ENCODE peak calls at places on chromosome 12, in four cellular contexts. R is neuronal stem cell; Q is CD4-positive, CD25-positive, alpha-beta regulatory T cell; B is adipocyte. Z is an unnamed sample.

GRCh38 chr12:58919271-58920101 is 818 bp downstream of the LRIG3 start:
- DNase-seq in R (peak; percentile 41), Q (no peak), B (peak; percentile 65), Z (peak; percentile 32)

GRCh38 chr12:66602483-66603143 is 76.3 kb downstream of the GRIP1 start:
- DNase-seq in R (no peak), Q (no peak), B (no peak), Z (no peak)

GRCh38 chr12:96473394-96474093 is 15.8 kb upstream of the CFAP54 start:
- DNase-seq in R (no peak), Q (no peak), B (no peak), Z (no peak)

GRCh38 chr12:116202940-116203339 is 74.6 kb downstream of the MED13L start:
- DNase-seq in R (no peak), Q (no peak), B (peak; percentile 60), Z (no peak)

GRCh38 chr12:32499048-32499447 is 99.7 kb downstream of the FGD4 start:
- DNase-seq in R (no peak), Q (no peak), B (no peak), Z (no peak)

GRCh38 chr12:121170581-121171260 is 38.0 kb downstream of the P2RX7 start:
- DNase-seq in R (no peak), Q (no peak), B (no peak), Z (no peak)

GRCh38 chr12:100185361-100185894 is 15.2 kb upstream of the ACTR6 start:
- DNase-seq in R (no peak), Q (no peak), B (peak; percentile 10), Z (peak; percentile 20)

GRCh38 chr12:78885466-78885865 is 20.9 kb downstream of the SYT1 start:
- DNase-seq in R (no peak), Q (no peak), B (no peak), Z (no peak)

GRCh38 chr12:107436376-107436775 is 249.2 kb upstream of the PWP1 start:
- DNase-seq in R (no peak), Q (no peak), B (peak; percentile 53), Z (peak; percentile 53)

GRCh38 chr12:89166525-89166934 is 185.8 kb downstream of the DUSP6 start:
- DNase-seq in R (no peak), Q (no peak), B (peak; percentile 71), Z (no peak)

GRCh38 chr12:115037830-115038229 is 353.9 kb upstream of the TBX3 start:
- DNase-seq in R (no peak), Q (no peak), B (no peak), Z (no peak)

GRCh38 chr12:990649-991349 is at the start of gene ERC1:
- DNase-seq in R (peak; percentile 85), Q (peak; percentile 82), B (peak; percentile 96), Z (peak; percentile 90)

GRCh38 chr12:112381898-112382796 is at the start of gene HECTD4:
- DNase-seq in R (peak; percentile 94), Q (peak; percentile 90), B (peak; percentile 98), Z (peak; percentile 93)

GRCh38 chr12:59407799-59408198 is 188.0 kb upstream of the SLC16A7 start:
- DNase-seq in R (no peak), Q (no peak), B (no peak), Z (no peak)

GRCh38 chr12:54301428-54302045 is 722 bp upstream of the NFE2 start:
- DNase-seq in R (no peak), Q (no peak), B (no peak), Z (no peak)

GRCh38 chr12:89016970-89017778 is 335.1 kb downstream of the DUSP6 start:
- DNase-seq in R (peak; percentile 62), Q (peak; percentile 4), B (peak; percentile 93), Z (peak; percentile 28)

GRCh38 chr12:80702889-80703605 is 4.4 kb upstream of the MYF6 start:
- DNase-seq in R (no peak), Q (no peak), B (peak; percentile 66), Z (peak; percentile 42)

GRCh38 chr12:22409071-22409951 is 74.8 kb upstream of the ST8SIA1 start:
- DNase-seq in R (no peak), Q (no peak), B (no peak), Z (no peak)

GRCh38 chr12:58046281-58046680 is 104.9 kb downstream of the ATP23 start:
- DNase-seq in R (no peak), Q (no peak), B (no peak), Z (no peak)

DNA sequence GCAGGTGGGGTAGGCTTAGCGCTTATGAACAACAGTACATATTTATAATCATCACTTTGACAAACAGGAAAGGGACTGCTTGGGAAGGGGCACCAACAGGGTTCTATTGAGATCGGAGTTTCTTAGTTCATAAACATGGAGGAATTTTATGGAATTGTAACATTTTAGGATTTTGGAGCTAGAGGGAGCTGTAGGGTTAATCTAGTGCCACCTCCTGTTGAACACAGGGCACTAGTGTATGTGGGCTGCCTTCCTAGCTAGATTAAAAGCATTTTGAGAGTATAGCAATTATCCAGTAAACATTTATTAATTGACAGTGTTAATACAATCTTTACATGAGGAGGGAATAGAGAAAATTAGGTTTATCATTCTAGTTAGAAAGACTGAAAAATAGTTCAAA is 23.1 kb upstream of the TBC1D30 start:
- DNase-seq in R (no peak), Q (no peak), B (no peak), Z (no peak)
- H3K9me3 ChIP-seq in R (no peaks in the 10 kb centered on the region), Q (no peaks in the 10 kb centered on the region), B (no peaks in the 10 kb centered on the region), Z (no peaks in the 10 kb centered on the region)

DNA sequence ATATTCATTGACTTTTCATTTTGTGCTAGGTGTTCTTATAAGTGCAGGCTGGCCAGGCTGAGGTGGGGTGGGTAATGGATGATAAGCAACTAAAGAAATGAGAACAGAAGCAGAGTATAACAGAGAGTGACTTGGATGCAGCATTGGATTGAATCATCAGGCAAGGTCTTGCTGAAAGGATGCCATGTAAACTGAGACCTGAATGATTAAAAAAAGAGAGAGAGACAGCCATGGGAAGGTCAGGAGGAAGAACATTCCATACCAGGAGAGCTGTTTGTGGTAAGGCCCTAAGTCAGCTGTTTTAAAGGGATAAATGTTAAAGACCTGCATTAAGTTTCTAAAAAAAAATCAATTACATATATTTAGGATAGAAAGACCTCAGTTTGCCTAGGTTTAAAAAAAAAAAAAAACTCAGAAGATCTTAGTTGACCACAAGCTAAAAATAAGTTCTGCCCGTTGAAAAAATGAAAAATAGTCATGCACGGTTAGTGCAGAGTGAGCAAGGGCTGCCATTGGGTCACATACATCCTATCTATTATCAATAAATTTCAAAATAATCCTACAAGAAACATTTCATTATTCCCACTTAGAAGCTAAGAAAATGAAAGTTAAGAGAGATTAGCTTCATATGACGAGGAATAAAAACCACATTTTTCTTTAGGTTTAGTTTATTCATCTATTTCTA is 37.2 kb downstream of the IFNG start:
- DNase-seq in R (no peak), Q (no peak), B (peak; percentile 4), Z (no peak)
- H3K9me3 ChIP-seq in R (no peaks in the 10 kb centered on the region), Q (no peaks in the 10 kb centered on the region), B (peaks cover 7% of the 10 kb centered on the region), Z (no peaks in the 10 kb centered on the region)

DNA sequence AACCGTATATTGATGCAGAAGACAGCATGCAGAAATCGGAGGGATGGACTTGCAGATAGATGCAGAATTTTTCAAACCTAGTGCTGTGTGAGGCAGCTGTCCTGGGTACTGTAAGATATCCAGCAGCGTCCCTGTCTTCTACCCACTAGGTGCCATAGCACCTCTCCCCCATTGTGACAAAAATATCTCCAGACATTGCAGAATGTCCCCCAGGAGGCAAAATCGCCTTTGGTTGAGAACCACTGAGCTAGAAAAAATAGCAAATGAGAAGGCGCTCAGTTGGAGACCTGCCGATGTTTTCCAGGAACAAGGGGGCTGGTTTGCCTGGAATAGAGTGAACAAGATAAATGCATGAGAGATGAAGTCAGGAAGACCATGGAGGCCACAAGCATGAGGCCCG is 67.9 kb upstream of the TMEM132D start:
- DNase-seq in R (no peak), Q (no peak), B (no peak), Z (no peak)
- H3K9me3 ChIP-seq in R (no peaks in the 10 kb centered on the region), Q (no peaks in the 10 kb centered on the region), B (no peaks in the 10 kb centered on the region), Z (no peaks in the 10 kb centered on the region)

DNA sequence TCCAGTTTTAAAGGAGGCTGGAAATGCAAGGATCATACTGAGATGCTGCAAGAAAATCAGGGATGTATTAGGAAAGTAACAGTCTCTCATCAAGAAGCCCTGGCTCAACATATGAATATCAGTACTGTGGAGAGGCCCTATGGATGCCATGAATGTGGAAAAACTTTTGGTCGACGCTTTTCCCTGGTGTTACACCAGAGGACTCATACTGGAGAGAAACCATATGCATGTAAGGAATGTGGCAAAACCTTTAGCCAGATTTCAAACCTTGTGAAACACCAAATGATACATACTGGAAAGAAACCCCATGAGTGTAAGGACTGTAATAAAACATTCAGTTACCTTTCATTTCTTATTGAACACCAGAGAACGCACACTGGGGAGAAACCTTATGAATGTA is 24.5 kb downstream of the ZNF891 start:
- DNase-seq in R (no peak), Q (no peak), B (no peak), Z (no peak)
- H3K9me3 ChIP-seq in R (peaks cover 98% of the 10 kb centered on the region), Q (peaks cover 92% of the 10 kb centered on the region), B (peaks cover 100% of the 10 kb centered on the region), Z (peaks cover 48% of the 10 kb centered on the region)

GRCh38 chr12:130461868-130462557 is 124.3 kb downstream of the PIWIL1 start:
- DNase-seq in R (no peak), Q (no peak), B (no peak), Z (no peak)

GRCh38 chr12:130463259-130463658 is 125.6 kb downstream of the PIWIL1 start:
- DNase-seq in R (no peak), Q (no peak), B (no peak), Z (no peak)

GRCh38 chr12:130459916-130460315 is 122.2 kb downstream of the PIWIL1 start:
- DNase-seq in R (no peak), Q (no peak), B (no peak), Z (no peak)

GRCh38 chr12:130462558-130462924 is 124.9 kb downstream of the PIWIL1 start:
- DNase-seq in R (no peak), Q (no peak), B (no peak), Z (no peak)

GRCh38 chr12:130460611-130461478 is 123.2 kb downstream of the PIWIL1 start:
- DNase-seq in R (no peak), Q (no peak), B (no peak), Z (no peak)
- H3K9me3 ChIP-seq in R (no peaks in the 10 kb centered on the region), Q (no peaks in the 10 kb centered on the region), B (no peaks in the 10 kb centered on the region), Z (no peaks in the 10 kb centered on the region)

GRCh38 chr12:126685636-126686035 is 1581.3 kb upstream of the TMEM132C start:
- DNase-seq in R (no peak), Q (no peak), B (no peak), Z (peak; percentile 9)
- H3K9me3 ChIP-seq in R (no peaks in the 10 kb centered on the region), Q (no peaks in the 10 kb centered on the region), B (peaks cover 11% of the 10 kb centered on the region), Z (no peaks in the 10 kb centered on the region)

GRCh38 chr12:7171854-7172253 is 17.6 kb upstream of the PEX5 start:
- DNase-seq in R (no peak), Q (no peak), B (no peak), Z (no peak)
- H3K9me3 ChIP-seq in R (peaks cover 35% of the 10 kb centered on the region), Q (peaks cover 31% of the 10 kb centered on the region), B (peaks cover 61% of the 10 kb centered on the region), Z (peaks cover 66% of the 10 kb centered on the region)